ENCODE peak calls at places on chromosomes 6 and 20, in nine cellular contexts. R, Y, V, B, X, J, F, D and E are unnamed samples.

GRCh38 chr6:137651591-137652335 is 157.6 kb upstream of the OLIG3 start:
- DNase-seq in R (no peak), Y (no peak), V (peak), B (no peak), X (no peak), J (no peak), F (no peak), D (no peak), E (no peak)

GRCh38 chr6:146546440-146546839 is 2.8 kb downstream of the RAB32 start:
- DNase-seq in R (no peak), Y (peak), V (peak), B (no peak), X (no peak), J (no peak), F (peak), D (peak), E (no peak)

GRCh38 chr20:50282592-50283241 is 92.1 kb downstream of the CEBPB start:
- DNase-seq in R (no peak), Y (no peak), V (no peak), B (no peak), X (peak), J (no peak), F (no peak), D (no peak), E (no peak)

GRCh38 chr6:22536111-22536510 is 33.3 kb upstream of the HDGFL1 start:
- DNase-seq in R (no peak), Y (no peak), V (no peak), B (no peak), X (no peak), J (no peak), F (no peak), D (no peak), E (no peak)

GRCh38 chr20:23666189-23666588 is 22.6 kb downstream of the CST4 start:
- DNase-seq in R (no peak), Y (no peak), V (no peak), B (peak), X (no peak), J (no peak), F (no peak), D (no peak), E (no peak)

GRCh38 chr20:34397096-34397495 is 34.0 kb downstream of the ITCH start:
- DNase-seq in R (no peak), Y (no peak), V (no peak), B (no peak), X (no peak), J (no peak), F (no peak), D (no peak), E (peak)

GRCh38 chr6:55898342-55898741 is 23.0 kb upstream of the BMP5 start:
- DNase-seq in R (no peak), Y (peak), V (no peak), B (no peak), X (no peak), J (no peak), F (no peak), D (peak), E (no peak)

GRCh38 chr6:32153252-32153834 is 598 bp upstream of the PPT2 start:
- DNase-seq in R (no peak), Y (peak), V (peak), B (no peak), X (no peak), J (no peak), F (no peak), D (no peak), E (no peak)

GRCh38 chr6:91523511-91523910 is 936.6 kb upstream of the MAP3K7 start:
- DNase-seq in R (no peak), Y (no peak), V (no peak), B (no peak), X (no peak), J (no peak), F (no peak), D (no peak), E (no peak)

GRCh38 chr20:32674362-32674789 is 635 bp upstream of the C20orf203 start:
- DNase-seq in R (no peak), Y (peak), V (peak), B (no peak), X (no peak), J (peak), F (peak), D (peak), E (no peak)

GRCh38 chr6:37048851-37049734 is 43.6 kb downstream of the FGD2 start:
- DNase-seq in R (peak), Y (peak), V (peak), B (no peak), X (peak), J (peak), F (peak), D (peak), E (no peak)

GRCh38 chr6:105810105-105810921 is 275.8 kb upstream of the PRDM1 start:
- DNase-seq in R (no peak), Y (peak), V (peak), B (no peak), X (peak), J (no peak), F (peak), D (peak), E (no peak)

GRCh38 chr20:44918761-44919160 is 8.9 kb downstream of the PABPC1L start:
- DNase-seq in R (no peak), Y (no peak), V (no peak), B (no peak), X (no peak), J (no peak), F (no peak), D (no peak), E (no peak)

GRCh38 chr6:84007871-84008270 is 25.7 kb upstream of the MRAP2 start:
- DNase-seq in R (no peak), Y (no peak), V (no peak), B (no peak), X (no peak), J (no peak), F (no peak), D (no peak), E (no peak)

GRCh38 chr20:47971321-47971781 is 186.1 kb upstream of the SULF2 start:
- DNase-seq in R (no peak), Y (no peak), V (no peak), B (no peak), X (no peak), J (no peak), F (no peak), D (no peak), E (no peak)

GRCh38 chr6:136846046-136846445 is 23.7 kb downstream of the PEX7 start:
- DNase-seq in R (no peak), Y (peak), V (peak), B (no peak), X (no peak), J (peak), F (peak), D (peak), E (no peak)

GRCh38 chr6:139638179-139638872 is 263.9 kb upstream of the CITED2 start:
- DNase-seq in R (no peak), Y (no peak), V (no peak), B (no peak), X (no peak), J (no peak), F (no peak), D (no peak), E (no peak)

GRCh38 chr20:11686900-11687543 is 230.7 kb upstream of the BTBD3 start:
- DNase-seq in R (no peak), Y (no peak), V (peak), B (no peak), X (no peak), J (no peak), F (no peak), D (peak), E (no peak)

GRCh38 chr6:19289408-19289967 is 547.7 kb upstream of the ID4 start:
- DNase-seq in R (no peak), Y (peak), V (no peak), B (no peak), X (no peak), J (no peak), F (no peak), D (no peak), E (no peak)

GRCh38 chr6:122676146-122676545 is 65.9 kb downstream of the PKIB start:
- DNase-seq in R (no peak), Y (no peak), V (no peak), B (no peak), X (no peak), J (no peak), F (no peak), D (no peak), E (no peak)

GRCh38 chr6:155234687-155235543 is 28.9 kb upstream of the CLDN20 start:
- DNase-seq in R (no peak), Y (no peak), V (no peak), B (peak), X (no peak), J (no peak), F (no peak), D (peak), E (no peak)

GRCh38 chr20:40868568-40869223 is 159.9 kb upstream of the TOP1 start:
- DNase-seq in R (no peak), Y (no peak), V (peak), B (no peak), X (no peak), J (no peak), F (peak), D (peak), E (no peak)

GRCh38 chr6:133916650-133917151 is 27.8 kb downstream of the TCF21 start:
- DNase-seq in R (peak), Y (peak), V (peak), B (peak), X (peak), J (peak), F (peak), D (peak), E (no peak)

GRCh38 chr20:19986419-19986818 is 30.7 kb upstream of the NAA20 start:
- DNase-seq in R (no peak), Y (no peak), V (no peak), B (no peak), X (no peak), J (no peak), F (no peak), D (peak), E (no peak)

GRCh38 chr20:64156886-64157875 is 7.1 kb upstream of the MYT1 start:
- DNase-seq in R (no peak), Y (no peak), V (no peak), B (no peak), X (no peak), J (no peak), F (no peak), D (no peak), E (peak)

GRCh38 chr20:49395183-49395582 is 87.3 kb downstream of the KCNB1 start:
- DNase-seq in R (no peak), Y (no peak), V (no peak), B (peak), X (no peak), J (no peak), F (no peak), D (peak), E (no peak)

GRCh38 chr6:132768051-132768517 is 10.4 kb upstream of the VNN2 start:
- DNase-seq in R (peak), Y (no peak), V (peak), B (no peak), X (peak), J (peak), F (peak), D (no peak), E (no peak)

GRCh38 chr6:12911387-12911960 is 194.9 kb downstream of the PHACTR1 start:
- DNase-seq in R (no peak), Y (no peak), V (peak), B (no peak), X (no peak), J (peak), F (peak), D (peak), E (no peak)

GRCh38 chr6:41546475-41546865 is 289 bp downstream of the FOXP4 start:
- DNase-seq in R (no peak), Y (peak), V (no peak), B (no peak), X (no peak), J (peak), F (no peak), D (peak), E (no peak)

GRCh38 chr6:47709160-47709559 is 10.8 kb downstream of the ADGRF4 start:
- DNase-seq in R (no peak), Y (no peak), V (no peak), B (no peak), X (no peak), J (no peak), F (no peak), D (no peak), E (no peak)

GRCh38 chr6:112331306-112331705 is 15.8 kb upstream of the RFPL4B start:
- DNase-seq in R (no peak), Y (peak), V (no peak), B (no peak), X (no peak), J (no peak), F (peak), D (peak), E (no peak)

GRCh38 chr6:155861821-155862220 is 406.2 kb upstream of the NOX3 start:
- DNase-seq in R (no peak), Y (no peak), V (no peak), B (no peak), X (no peak), J (no peak), F (no peak), D (no peak), E (no peak)

GRCh38 chr20:673606-674005 is 2.0 kb downstream of the SCRT2 start:
- DNase-seq in R (no peak), Y (no peak), V (no peak), B (no peak), X (no peak), J (no peak), F (no peak), D (no peak), E (no peak)

GRCh38 chr6:136051140-136051775 is 198.9 kb downstream of the MTFR2 start:
- DNase-seq in R (no peak), Y (no peak), V (peak), B (no peak), X (no peak), J (no peak), F (peak), D (no peak), E (no peak)

GRCh38 chr6:165181951-165182414 is 127.4 kb downstream of the C6orf118 start:
- DNase-seq in R (no peak), Y (peak), V (peak), B (no peak), X (no peak), J (peak), F (no peak), D (peak), E (no peak)

GRCh38 chr6:118894425-118895240 is 681 bp downstream of the ASF1A start:
- DNase-seq in R (peak), Y (peak), V (peak), B (peak), X (peak), J (peak), F (peak), D (peak), E (no peak)
- TF ChIP-seq CTCF in R (no peak), Y (no peak), V (no peak), B (no peak), X (peak), J (no peak), F (no peak), D (no peak), E (no peak)

GRCh38 chr20:4569092-4569491 is 152.6 kb upstream of the PRND start:
- DNase-seq in R (no peak), Y (no peak), V (no peak), B (no peak), X (no peak), J (no peak), F (no peak), D (no peak), E (no peak)
- TF ChIP-seq CTCF in R (peak), Y (no peak), V (no peak), B (no peak), X (peak), J (peak), F (no peak), D (no peak), E (peak)

GRCh38 chr6:79250559-79250958 is 16.1 kb upstream of the HMGN3 start:
- DNase-seq in R (no peak), Y (no peak), V (no peak), B (no peak), X (no peak), J (no peak), F (no peak), D (no peak), E (no peak)
- TF ChIP-seq CTCF in R (no peak), Y (no peak), V (no peak), B (no peak), X (peak), J (no peak), F (peak), D (no peak), E (no peak)

DNA sequence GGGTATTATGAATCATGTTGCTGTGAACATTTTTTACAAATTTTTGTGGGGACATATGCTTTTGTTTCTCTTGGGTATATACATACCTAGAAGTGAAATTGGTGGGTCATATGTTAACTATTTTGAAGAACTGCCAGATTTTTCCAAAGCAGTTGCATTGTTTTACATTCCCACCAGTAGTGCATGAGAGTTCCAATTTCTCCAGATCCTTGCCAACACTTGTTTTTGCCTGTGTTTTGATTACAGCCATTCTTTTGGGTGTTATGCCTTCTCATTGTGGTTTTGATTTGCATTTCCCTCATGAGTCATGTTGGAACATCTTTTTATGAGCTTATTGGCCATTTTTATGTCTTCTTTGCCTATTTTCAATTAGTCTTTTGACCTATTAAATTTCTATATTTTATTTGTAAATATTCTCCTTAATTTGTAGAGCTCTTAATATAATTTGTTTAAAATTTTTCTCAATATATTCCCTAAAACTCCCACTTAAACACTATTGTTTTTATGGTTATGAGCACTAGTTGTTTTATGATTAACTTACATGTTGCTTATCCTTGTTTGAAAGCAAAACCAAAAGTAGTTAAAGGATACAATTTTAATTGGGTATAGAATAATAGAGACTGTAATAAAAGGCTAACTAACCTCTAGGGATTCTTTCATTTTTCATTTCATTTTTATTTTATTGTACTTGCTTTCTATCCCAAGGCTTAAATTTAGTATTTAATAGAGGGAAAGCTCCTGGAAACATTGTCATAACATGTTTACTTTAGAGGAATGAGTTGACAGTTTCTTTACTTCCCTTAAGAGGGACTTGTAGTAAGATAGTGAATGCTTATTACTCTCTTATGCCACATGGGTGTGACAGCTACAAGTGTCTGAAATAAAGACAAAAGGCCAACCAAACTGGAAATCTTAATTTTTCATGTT is 5.5 kb downstream of the UBR2 start:
- DNase-seq in R (no peak), Y (peak), V (no peak), B (no peak), X (no peak), J (no peak), F (peak), D (peak), E (no peak)
- TF ChIP-seq CTCF in R (no peak), Y (no peak), V (no peak), B (no peak), X (no peak), J (peak), F (peak), D (peak), E (peak)

DNA sequence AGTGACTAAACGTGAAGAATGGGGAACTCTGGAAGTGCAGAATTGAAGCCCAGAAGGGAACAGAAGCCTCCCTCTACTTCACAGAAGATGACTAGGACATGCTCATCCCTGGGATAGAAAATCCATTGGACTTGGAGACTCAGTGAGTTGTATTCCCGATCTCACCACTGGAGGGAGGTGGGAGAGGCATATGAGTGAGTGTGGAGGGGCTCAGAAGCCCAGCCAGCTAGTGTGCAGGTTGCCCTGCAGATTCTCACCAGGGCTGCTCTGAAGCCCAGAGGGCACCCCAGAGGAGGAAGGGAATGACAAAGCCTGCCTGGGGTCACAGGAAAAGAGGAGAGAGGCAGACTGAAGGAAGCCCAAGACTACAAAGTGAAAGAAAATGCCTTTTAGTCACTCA is 42.1 kb upstream of the HLA-E start:
- DNase-seq in R (no peak), Y (no peak), V (peak), B (no peak), X (no peak), J (no peak), F (no peak), D (peak), E (no peak)
- TF ChIP-seq CTCF in R (peak), Y (no peak), V (peak), B (no peak), X (no peak), J (no peak), F (peak), D (peak), E (peak)

GRCh38 chr6:97497713-97498331 is 214.8 kb upstream of the MMS22L start:
- DNase-seq in R (no peak), Y (peak), V (peak), B (peak), X (peak), J (peak), F (peak), D (peak), E (peak)
- TF ChIP-seq CTCF in R (peak), Y (peak), V (peak), B (no peak), X (peak), J (peak), F (peak), D (peak), E (peak)

GRCh38 chr20:53755733-53756523 is 162.3 kb upstream of the ZNF217 start:
- DNase-seq in R (no peak), Y (no peak), V (no peak), B (no peak), X (no peak), J (no peak), F (no peak), D (no peak), E (no peak)
- TF ChIP-seq CTCF in R (no peak), Y (no peak), V (no peak), B (no peak), X (no peak), J (peak), F (no peak), D (no peak), E (peak)

GRCh38 chr6:109440325-109441068 is at the start of the genes PPIL6 and SMPD2:
- DNase-seq in R (peak), Y (peak), V (peak), B (peak), X (peak), J (peak), F (peak), D (peak), E (no peak)
- TF ChIP-seq CTCF in R (peak), Y (no peak), V (no peak), B (no peak), X (peak), J (peak), F (peak), D (peak), E (peak)